ENCODE peak calls at places on chromosomes 16 and 17, in eight cellular contexts. One of them, this sample, is unnamed.

GRCh38 chr17:72797142-72797541 is 295.3 kb downstream of the SLC39A11 start:
- DNase-seq in HCT116: no peak
- DNase-seq in GM23338: no peak
- DNase-seq in A549: no peak
- DNase-seq in HepG2: no peak
- DNase-seq in SK-N-SH: no peak
- DNase-seq in GM12878: no peak
- DNase-seq in Panc1: no peak
- DNase-seq in this sample: no peak

GRCh38 chr17:57868007-57868774 is 18.3 kb upstream of the MRPS23 start:
- DNase-seq in HepG2: peak; percentile 59
- DNase-seq in A549: peak; percentile 92
- DNase-seq in SK-N-SH: peak; percentile 84
- DNase-seq in GM23338: peak; percentile 86
- DNase-seq in Panc1: no peak
- DNase-seq in HCT116: peak; percentile 90
- DNase-seq in GM12878: peak; percentile 47
- DNase-seq in this sample: peak; percentile 86

GRCh38 chr16:54112807-54113206 is 173.8 kb downstream of the IRX3 start:
- DNase-seq in HepG2: no peak
- DNase-seq in A549: no peak
- DNase-seq in Panc1: no peak
- DNase-seq in GM12878: no peak
- DNase-seq in SK-N-SH: no peak
- DNase-seq in GM23338: no peak
- DNase-seq in HCT116: no peak
- DNase-seq in this sample: no peak

GRCh38 chr17:71726320-71726719 is 394.5 kb upstream of the SOX9 start:
- DNase-seq in SK-N-SH: no peak
- DNase-seq in GM23338: no peak
- DNase-seq in GM12878: no peak
- DNase-seq in Panc1: no peak
- DNase-seq in A549: no peak
- DNase-seq in HepG2: no peak
- DNase-seq in HCT116: no peak
- DNase-seq in this sample: no peak

GRCh38 chr17:79647456-79647915 is 36.6 kb upstream of the RBFOX3 start:
- DNase-seq in GM23338: no peak
- DNase-seq in SK-N-SH: peak; percentile 30
- DNase-seq in HepG2: no peak
- DNase-seq in Panc1: no peak
- DNase-seq in GM12878: no peak
- DNase-seq in A549: no peak
- DNase-seq in HCT116: no peak
- DNase-seq in this sample: no peak

GRCh38 chr17:10612957-10613744 is 44.0 kb downstream of the MYH3 start:
- DNase-seq in SK-N-SH: no peak
- DNase-seq in HepG2: no peak
- DNase-seq in GM12878: no peak
- DNase-seq in A549: no peak
- DNase-seq in Panc1: no peak
- DNase-seq in GM23338: no peak
- DNase-seq in HCT116: no peak
- DNase-seq in this sample: no peak

GRCh38 chr17:22443061-22443460 is 750.7 kb downstream of the KCNJ18 start:
- DNase-seq in GM23338: no peak
- DNase-seq in Panc1: no peak
- DNase-seq in SK-N-SH: no peak
- DNase-seq in GM12878: no peak
- DNase-seq in A549: no peak
- DNase-seq in HCT116: no peak
- DNase-seq in HepG2: no peak
- DNase-seq in this sample: no peak

GRCh38 chr17:63696381-63696961 is 3.5 kb downstream of the LIMD2 start:
- DNase-seq in Panc1: no peak
- DNase-seq in SK-N-SH: peak; percentile 80
- DNase-seq in HCT116: peak; percentile 21
- DNase-seq in GM23338: peak; percentile 90
- DNase-seq in A549: peak; percentile 71
- DNase-seq in HepG2: peak; percentile 59
- DNase-seq in GM12878: no peak
- DNase-seq in this sample: no peak

GRCh38 chr16:85378145-85379040 is 234.7 kb upstream of the GSE1 start:
- DNase-seq in GM12878: no peak
- DNase-seq in HCT116: no peak
- DNase-seq in A549: no peak
- DNase-seq in GM23338: no peak
- DNase-seq in Panc1: no peak
- DNase-seq in SK-N-SH: no peak
- DNase-seq in HepG2: no peak
- DNase-seq in this sample: no peak

GRCh38 chr17:32490101-32490482 is 3.3 kb downstream of the CDK5R1 start:
- DNase-seq in A549: no peak
- DNase-seq in SK-N-SH: peak; percentile 85
- DNase-seq in GM23338: peak; percentile 40
- DNase-seq in Panc1: no peak
- DNase-seq in GM12878: no peak
- DNase-seq in HepG2: no peak
- DNase-seq in HCT116: no peak
- DNase-seq in this sample: no peak

GRCh38 chr17:17156107-17156506 is 50.0 kb downstream of the PLD6 start:
- DNase-seq in HepG2: no peak
- DNase-seq in SK-N-SH: no peak
- DNase-seq in A549: no peak
- DNase-seq in GM23338: no peak
- DNase-seq in HCT116: no peak
- DNase-seq in GM12878: no peak
- DNase-seq in Panc1: no peak
- DNase-seq in this sample: no peak

GRCh38 chr17:859461-860195 is 77.5 kb downstream of the MRM3 start:
- DNase-seq in GM12878: no peak
- DNase-seq in HepG2: no peak
- DNase-seq in GM23338: no peak
- DNase-seq in A549: no peak
- DNase-seq in HCT116: no peak
- DNase-seq in Panc1: no peak
- DNase-seq in SK-N-SH: no peak
- DNase-seq in this sample: no peak

GRCh38 chr16:89871895-89872294 is 1.5 kb upstream of the TCF25 start:
- DNase-seq in GM23338: no peak
- DNase-seq in HCT116: no peak
- DNase-seq in SK-N-SH: no peak
- DNase-seq in Panc1: no peak
- DNase-seq in HepG2: no peak
- DNase-seq in A549: no peak
- DNase-seq in GM12878: no peak
- DNase-seq in this sample: no peak

GRCh38 chr17:6239237-6239798 is 169.1 kb downstream of the WSCD1 start:
- DNase-seq in GM23338: peak; percentile 21
- DNase-seq in SK-N-SH: no peak
- DNase-seq in A549: no peak
- DNase-seq in Panc1: no peak
- DNase-seq in HCT116: no peak
- DNase-seq in HepG2: no peak
- DNase-seq in GM12878: no peak
- DNase-seq in this sample: no peak

GRCh38 chr17:13160281-13160680 is 142.5 kb upstream of the ELAC2 start:
- DNase-seq in A549: no peak
- DNase-seq in SK-N-SH: no peak
- DNase-seq in HepG2: no peak
- DNase-seq in GM23338: no peak
- DNase-seq in Panc1: no peak
- DNase-seq in GM12878: no peak
- DNase-seq in HCT116: no peak
- DNase-seq in this sample: no peak

GRCh38 chr17:4310349-4311060 is 46.7 kb upstream of the ANKFY1 start:
- DNase-seq in Panc1: no peak
- DNase-seq in SK-N-SH: no peak
- DNase-seq in GM23338: peak; percentile 21
- DNase-seq in HepG2: peak; percentile 90
- DNase-seq in GM12878: no peak
- DNase-seq in HCT116: no peak
- DNase-seq in A549: no peak
- DNase-seq in this sample: no peak

GRCh38 chr16:56589141-56590039 is at the start of gene MT3:
- DNase-seq in Panc1: no peak
- DNase-seq in SK-N-SH: peak; percentile 64
- DNase-seq in HepG2: no peak
- DNase-seq in HCT116: no peak
- DNase-seq in GM12878: no peak
- DNase-seq in GM23338: peak; percentile 87
- DNase-seq in A549: peak; percentile 28
- DNase-seq in this sample: no peak

GRCh38 chr17:79546386-79546785 is 64.5 kb downstream of the RBFOX3 start:
- DNase-seq in GM12878: no peak
- DNase-seq in GM23338: no peak
- DNase-seq in A549: no peak
- DNase-seq in HCT116: no peak
- DNase-seq in SK-N-SH: no peak
- DNase-seq in HepG2: no peak
- DNase-seq in Panc1: no peak
- DNase-seq in this sample: no peak

GRCh38 chr16:66175580-66175979 is 190.9 kb upstream of the CDH5 start:
- DNase-seq in SK-N-SH: no peak
- DNase-seq in A549: no peak
- DNase-seq in HepG2: no peak
- DNase-seq in HCT116: no peak
- DNase-seq in GM12878: no peak
- DNase-seq in Panc1: no peak
- DNase-seq in GM23338: no peak
- DNase-seq in this sample: peak; percentile 29

GRCh38 chr17:63454915-63455314 is 8.8 kb upstream of the CYB561 start:
- DNase-seq in GM12878: no peak
- DNase-seq in GM23338: no peak
- DNase-seq in A549: no peak
- DNase-seq in HCT116: no peak
- DNase-seq in HepG2: no peak
- DNase-seq in SK-N-SH: peak; percentile 77
- DNase-seq in Panc1: no peak
- DNase-seq in this sample: no peak

GRCh38 chr16:1075546-1075945 is 3.0 kb downstream of the SSTR5 start:
- DNase-seq in HCT116: no peak
- DNase-seq in GM23338: no peak
- DNase-seq in A549: no peak
- DNase-seq in Panc1: no peak
- DNase-seq in SK-N-SH: no peak
- DNase-seq in GM12878: no peak
- DNase-seq in HepG2: no peak
- DNase-seq in this sample: no peak

GRCh38 chr17:69198238-69198637 is 30.4 kb downstream of the ABCA10 start:
- DNase-seq in Panc1: no peak
- DNase-seq in GM12878: no peak
- DNase-seq in GM23338: no peak
- DNase-seq in A549: no peak
- DNase-seq in SK-N-SH: no peak
- DNase-seq in HepG2: no peak
- DNase-seq in HCT116: no peak
- DNase-seq in this sample: no peak
- TF ChIP-seq REST in Panc1: no peak
- TF ChIP-seq REST in GM12878: no peak
- TF ChIP-seq REST in GM23338: no peak
- TF ChIP-seq REST in A549: no peak
- TF ChIP-seq REST in SK-N-SH: no peak
- TF ChIP-seq REST in HepG2: no peak
- TF ChIP-seq REST in HCT116: no peak
- TF ChIP-seq REST in this sample: no peak

DNA sequence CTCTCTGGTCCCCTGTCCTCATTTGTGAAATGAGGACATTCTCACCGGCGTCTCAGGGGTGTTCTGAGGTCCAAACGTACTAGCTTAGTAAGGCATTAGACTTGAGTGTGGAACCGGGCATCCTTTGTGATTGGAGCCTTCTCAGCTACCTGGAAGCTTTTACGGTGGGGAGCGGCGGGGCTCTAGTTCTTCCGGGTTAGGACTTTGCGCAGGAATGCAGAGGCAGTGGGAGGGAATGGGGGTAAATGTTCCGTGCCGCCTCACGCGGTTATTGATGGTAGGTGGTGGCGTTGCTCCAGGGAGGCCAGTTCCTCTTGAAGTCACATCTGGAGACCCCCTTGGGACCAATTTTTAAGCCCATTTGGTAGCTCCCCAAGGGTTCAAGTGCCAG is 113.6 kb downstream of the SNX29 start:
- DNase-seq in Panc1: no peak
- DNase-seq in HCT116: no peak
- DNase-seq in HepG2: no peak
- DNase-seq in SK-N-SH: no peak
- DNase-seq in GM12878: no peak
- DNase-seq in A549: no peak
- DNase-seq in GM23338: peak; percentile 55
- DNase-seq in this sample: no peak
- H3K4me3 ChIP-seq in Panc1: no peak overlapping the region
- H3K4me3 ChIP-seq in HCT116: peak overlapping the region; percentile 7
- H3K4me3 ChIP-seq in HepG2: no peak overlapping the region
- H3K4me3 ChIP-seq in SK-N-SH: no peak overlapping the region
- H3K4me3 ChIP-seq in GM12878: no peak overlapping the region
- H3K4me3 ChIP-seq in A549: no peak overlapping the region
- H3K4me3 ChIP-seq in GM23338: peak overlapping the region; percentile 50
- H3K4me3 ChIP-seq in this sample: no peak overlapping the region

DNA sequence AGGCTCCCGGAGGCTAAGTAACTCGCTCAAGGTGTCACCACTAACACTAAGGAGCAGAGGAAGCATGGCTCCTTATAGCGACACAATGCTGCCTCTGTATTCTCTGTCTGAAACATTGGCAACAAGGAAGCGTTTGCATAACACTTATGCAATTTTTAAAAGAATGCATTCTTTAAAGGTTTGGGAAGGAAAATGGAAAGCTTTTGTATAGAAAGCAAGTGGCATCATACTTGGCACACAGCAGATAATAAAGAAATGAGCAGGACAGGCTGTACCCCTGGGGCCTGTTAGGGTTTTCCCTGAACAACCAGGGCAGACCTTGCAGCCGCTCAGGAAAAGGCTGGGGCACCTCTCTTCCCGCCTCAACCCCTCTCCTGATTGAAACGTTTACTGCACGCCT is 36.9 kb downstream of the PPL start:
- DNase-seq in GM23338: no peak
- DNase-seq in SK-N-SH: no peak
- DNase-seq in A549: no peak
- DNase-seq in Panc1: no peak
- DNase-seq in HepG2: no peak
- DNase-seq in HCT116: no peak
- DNase-seq in GM12878: no peak
- DNase-seq in this sample: no peak
- TF ChIP-seq REST in GM23338: no peak
- TF ChIP-seq REST in SK-N-SH: no peak
- TF ChIP-seq REST in A549: no peak
- TF ChIP-seq REST in Panc1: no peak
- TF ChIP-seq REST in HepG2: no peak
- TF ChIP-seq REST in HCT116: no peak
- TF ChIP-seq REST in GM12878: no peak
- TF ChIP-seq REST in this sample: no peak

DNA sequence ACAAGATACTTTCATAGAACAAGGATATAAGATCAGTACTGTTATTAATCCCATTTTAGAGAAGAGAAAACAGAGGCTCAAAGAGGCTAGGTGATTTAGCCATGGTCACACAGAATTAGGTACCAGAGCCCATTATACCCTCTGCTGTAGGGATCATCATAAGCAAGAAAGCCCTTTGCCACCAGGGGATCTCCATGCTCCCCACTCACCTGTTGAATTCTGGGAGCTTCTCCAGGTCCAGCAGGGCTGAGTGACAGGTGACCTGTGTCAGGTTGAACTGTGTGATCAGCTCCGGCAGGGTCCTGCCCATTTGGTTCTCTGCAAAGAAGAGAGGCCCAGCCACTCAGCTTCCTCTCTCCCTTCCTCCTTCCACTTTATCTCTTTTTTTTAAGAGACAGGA is 22.2 kb upstream of the GGA2 start:
- DNase-seq in HCT116: no peak
- DNase-seq in HepG2: no peak
- DNase-seq in GM12878: no peak
- DNase-seq in GM23338: no peak
- DNase-seq in Panc1: no peak
- DNase-seq in A549: no peak
- DNase-seq in SK-N-SH: no peak
- DNase-seq in this sample: no peak
- H3K4me3 ChIP-seq in HCT116: no peak overlapping the region
- H3K4me3 ChIP-seq in HepG2: no peak overlapping the region
- H3K4me3 ChIP-seq in GM12878: no peak overlapping the region
- H3K4me3 ChIP-seq in GM23338: no peak overlapping the region
- H3K4me3 ChIP-seq in Panc1: no peak overlapping the region
- H3K4me3 ChIP-seq in A549: no peak overlapping the region
- H3K4me3 ChIP-seq in SK-N-SH: no peak overlapping the region
- H3K4me3 ChIP-seq in this sample: no peak overlapping the region